ENCODE peak calls at places on chromosomes 1 and 21, in four cellular contexts. J is pancreas, S is lower lobe of right lung, C is PC-9. P is an unnamed sample. For H3K27me3, the result is how much of the 10 kb centered on the place peaks cover.

GRCh38 chr1:177165069-177165439 is 542 bp upstream of the ASTN1 start:
- DNase-seq in J (no peak), S (no peak), C (no peak), P (no peak)

GRCh38 chr1:167136191-167136614 is 42.3 kb downstream of the STYXL2 start:
- DNase-seq in J (no peak), S (no peak), C (peak), P (no peak)

GRCh38 chr21:43734830-43735229 is 15.9 kb downstream of the PDXK start:
- DNase-seq in J (no peak), S (peak), C (no peak), P (no peak)

GRCh38 chr1:194723067-194723466 is 1536.7 kb upstream of the B3GALT2 start:
- DNase-seq in J (no peak), S (no peak), C (no peak), P (no peak)

GRCh38 chr1:91559838-91560514 is 59.3 kb downstream of the CDC7 start:
- DNase-seq in J (no peak), S (no peak), C (no peak), P (no peak)

GRCh38 chr1:67578397-67579020 is 106.5 kb upstream of the GADD45A start:
- DNase-seq in J (peak), S (no peak), C (no peak), P (no peak)

GRCh38 chr1:17674707-17675505 is 80.2 kb upstream of the ACTL8 start:
- DNase-seq in J (no peak), S (no peak), C (no peak), P (no peak)

GRCh38 chr1:54310439-54311328 is 95.5 kb downstream of the SSBP3 start:
- DNase-seq in J (peak), S (peak), C (no peak), P (no peak)

GRCh38 chr1:207050428-207050767 is 610 bp downstream of the YOD1 start:
- DNase-seq in J (no peak), S (no peak), C (no peak), P (no peak)

GRCh38 chr21:32348604-32349332 is 44.0 kb downstream of the URB1 start:
- DNase-seq in J (peak), S (no peak), C (no peak), P (no peak)

GRCh38 chr1:16918371-16918770 is 3.4 kb upstream of the CROCC start:
- DNase-seq in J (no peak), S (peak), C (no peak), P (no peak)

GRCh38 chr1:11929849-11930248 is 3.6 kb upstream of the KIAA2013 start:
- DNase-seq in J (peak), S (no peak), C (no peak), P (no peak)

GRCh38 chr1:96358057-96358456 is 363.5 kb upstream of the PTBP2 start:
- DNase-seq in J (no peak), S (no peak), C (no peak), P (no peak)

GRCh38 chr1:46546210-46546609 is 5.2 kb downstream of the KNCN start:
- DNase-seq in J (no peak), S (no peak), C (no peak), P (no peak)

GRCh38 chr1:42422672-42423236 is 33.1 kb downstream of the ZMYND12 start:
- DNase-seq in J (no peak), S (no peak), C (no peak), P (no peak)

GRCh38 chr1:45802343-45803298 is 791 bp upstream of the MAST2 start:
- DNase-seq in J (peak), S (peak), C (peak), P (no peak)

GRCh38 chr21:15751561-15751960 is 21.8 kb downstream of the USP25 start:
- DNase-seq in J (no peak), S (no peak), C (no peak), P (no peak)

GRCh38 chr1:10686404-10687040 is 109.9 kb downstream of the CASZ1 start:
- DNase-seq in J (peak), S (no peak), C (peak), P (no peak)

GRCh38 chr1:54604572-54605370 is 18.6 kb downstream of the FAM151A start:
- DNase-seq in J (no peak), S (no peak), C (no peak), P (peak)

GRCh38 chr1:93608188-93609109 is 73.2 kb downstream of the BCAR3 start:
- DNase-seq in J (no peak), S (no peak), C (no peak), P (no peak)
- TF ChIP-seq CTCF in J (no peak), S (no peak), C (no peak), P (no peak)

GRCh38 chr1:190475394-190476250 is 2.0 kb downstream of the BRINP3 start:
- DNase-seq in J (peak), S (peak), C (no peak), P (no peak)

GRCh38 chr1:190479537-190479936 is 1.9 kb upstream of the BRINP3 start:
- DNase-seq in J (no peak), S (no peak), C (no peak), P (no peak)

GRCh38 chr1:190479028-190479427 is 1.4 kb upstream of the BRINP3 start:
- DNase-seq in J (no peak), S (no peak), C (no peak), P (no peak)

GRCh38 chr1:190478193-190479007 is 736 bp upstream of the BRINP3 start:
- DNase-seq in J (no peak), S (no peak), C (no peak), P (no peak)

DNA sequence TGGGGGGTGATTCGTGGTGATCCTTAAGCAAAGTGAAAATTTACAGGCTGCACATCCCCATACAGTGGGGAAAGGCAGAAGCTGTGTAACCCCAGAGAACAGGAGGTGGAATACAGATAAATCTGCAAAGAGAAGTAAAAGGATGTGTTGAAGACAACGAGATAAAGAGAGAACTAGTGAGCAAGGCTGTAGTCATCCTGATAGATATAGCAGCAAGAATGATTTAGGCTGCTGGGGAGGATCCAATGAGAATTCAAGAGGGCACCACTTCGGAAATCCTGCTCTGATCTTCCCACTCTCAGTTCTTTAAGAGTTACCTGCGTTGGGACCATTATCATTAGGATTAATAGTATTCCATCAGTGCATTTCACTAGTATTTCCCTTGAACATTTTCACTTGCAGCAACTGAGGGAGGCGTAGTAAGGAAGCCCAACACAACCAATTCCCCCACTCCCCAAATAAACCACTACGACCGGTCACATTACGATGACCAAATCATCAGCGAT is at the start of gene BRINP3:
- DNase-seq in J (no peak), S (no peak), C (no peak), P (no peak)
- H3K27me3 ChIP-seq in J (under half), S (under half), C (under half), P (under half)

DNA sequence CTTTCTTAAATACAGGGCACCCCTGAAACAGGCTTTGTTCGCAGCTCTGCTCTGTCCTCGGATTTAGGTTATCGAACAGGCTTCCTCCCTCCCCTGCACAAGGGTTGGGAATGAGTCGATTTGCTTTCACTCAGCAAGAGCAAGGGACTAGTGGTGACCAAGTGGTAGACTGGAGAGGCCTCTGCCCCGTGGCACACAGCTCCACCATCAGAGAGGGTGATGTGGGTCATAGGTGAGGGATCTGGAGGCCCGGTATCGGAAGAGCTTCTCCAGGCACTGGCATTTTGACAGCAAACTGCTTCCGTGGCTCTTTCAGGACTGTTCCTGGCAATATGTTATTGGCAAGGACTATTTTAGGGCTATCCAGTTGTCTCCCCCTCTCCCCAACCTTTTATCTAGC is 3.1 kb upstream of the ELF3 start:
- DNase-seq in J (no peak), S (no peak), C (no peak), P (no peak)
- TF ChIP-seq CTCF in J (no peak), S (no peak), C (no peak), P (no peak)

GRCh38 chr1:152109998-152110294 is 5.3 kb downstream of the TCHH start:
- DNase-seq in J (no peak), S (no peak), C (no peak), P (no peak)

GRCh38 chr1:152107984-152108898 is 7.0 kb downstream of the TCHH start:
- DNase-seq in J (no peak), S (no peak), C (no peak), P (no peak)

GRCh38 chr1:152109231-152109997 is 5.8 kb downstream of the TCHH start:
- DNase-seq in J (no peak), S (no peak), C (peak), P (no peak)

GRCh38 chr1:152108899-152109222 is 6.4 kb downstream of the TCHH start:
- DNase-seq in J (no peak), S (no peak), C (no peak), P (no peak)

DNA sequence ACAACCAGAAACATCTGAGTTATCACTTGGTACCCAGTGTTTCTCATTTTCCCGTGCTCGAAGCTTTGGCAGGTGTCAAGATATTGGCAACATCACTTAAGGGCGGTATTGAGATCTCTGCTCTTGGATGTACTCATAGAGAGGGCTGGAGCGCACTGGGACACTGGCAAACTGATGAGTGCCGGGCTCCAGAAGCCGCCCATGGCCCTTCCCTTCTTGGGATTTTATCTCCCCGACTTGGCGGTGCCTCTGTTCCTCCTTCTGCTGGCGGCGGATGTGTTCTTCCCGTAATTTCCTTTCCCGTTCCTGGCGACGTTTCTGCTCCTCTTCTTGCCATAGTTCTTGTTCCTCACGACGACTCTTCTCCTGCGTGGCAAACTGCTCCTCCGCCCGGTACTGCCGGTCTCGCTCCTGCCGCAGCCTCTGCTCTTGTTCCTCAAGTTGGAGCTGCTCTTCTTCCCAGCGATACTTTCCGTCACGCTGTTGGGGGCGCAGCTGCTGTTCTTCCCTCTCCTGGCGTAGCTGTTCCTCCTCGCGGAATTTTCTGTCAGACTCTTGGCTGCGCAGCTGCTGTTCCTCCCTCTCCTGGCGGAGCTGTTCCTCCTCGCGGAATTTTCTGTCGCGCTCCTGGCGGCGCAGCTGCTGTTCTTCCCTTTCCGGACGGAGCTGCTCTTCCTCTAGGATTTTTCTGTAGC is 7.8 kb downstream of the TCHH start:
- DNase-seq in J (no peak), S (no peak), C (no peak), P (no peak)
- H3K27me3 ChIP-seq in J (under half), S (half or more), C (under half), P (half or more)